ENCODE peak calls at places on chromosome 14, in seven cellular contexts. T is LNCaP clone FGC, D is astrocyte of the cerebellum, N is GM12865, W is A549, K is foreskin fibroblast, X is AG09309. O is an unnamed sample.
A peak's percentile ranks its signal among the peaks of the same experiment; 100 is the strongest.

GRCh38 chr14:71117839-71118743 is 210.8 kb downstream of the PCNX1 start:
- DNase-seq in T (no peak), D (no peak), N (peak; percentile 39), W (peak; percentile 11), K (no peak), X (no peak), O (peak; percentile 95)

GRCh38 chr14:64762044-64763034 is 58.1 kb downstream of the PLEKHG3 start:
- DNase-seq in T (peak; percentile 72), D (peak; percentile 75), N (no peak), W (peak; percentile 91), K (peak; percentile 86), X (peak; percentile 46), O (peak; percentile 88)

GRCh38 chr14:99503848-99504453 is 22.7 kb downstream of the CCNK start:
- DNase-seq in T (no peak), D (no peak), N (no peak), W (no peak), K (no peak), X (no peak), O (no peak)

GRCh38 chr14:102390064-102390463 is 27.3 kb downstream of the TECPR2 start:
- DNase-seq in T (no peak), D (peak; percentile 27), N (no peak), W (no peak), K (no peak), X (no peak), O (no peak)

GRCh38 chr14:76911473-76911872 is 85.3 kb downstream of the LRRC74A start:
- DNase-seq in T (no peak), D (no peak), N (no peak), W (no peak), K (no peak), X (no peak), O (no peak)

GRCh38 chr14:77372304-77372841 is 4.5 kb downstream of the TMED8 start:
- DNase-seq in T (no peak), D (peak; percentile 38), N (peak; percentile 79), W (no peak), K (peak; percentile 10), X (peak; percentile 2), O (peak; percentile 4)

GRCh38 chr14:86464386-86464785 is 934.4 kb downstream of the FLRT2 start:
- DNase-seq in T (no peak), D (no peak), N (no peak), W (no peak), K (peak; percentile 13), X (no peak), O (peak; percentile 1)

GRCh38 chr14:56334458-56334857 is 216.2 kb downstream of the PELI2 start:
- DNase-seq in T (no peak), D (no peak), N (no peak), W (no peak), K (peak; percentile 58), X (no peak), O (no peak)

GRCh38 chr14:70086685-70087379 is 101.9 kb downstream of the SLC8A3 start:
- DNase-seq in T (peak; percentile 54), D (peak; percentile 36), N (peak; percentile 49), W (peak; percentile 65), K (peak; percentile 62), X (no peak), O (peak; percentile 68)

GRCh38 chr14:55599250-55599879 is 19.4 kb downstream of the KTN1 start:
- DNase-seq in T (peak; percentile 94), D (no peak), N (no peak), W (peak; percentile 90), K (no peak), X (no peak), O (peak; percentile 79)

GRCh38 chr14:99716850-99717681 is 33.0 kb downstream of the CYP46A1 start:
- DNase-seq in T (no peak), D (no peak), N (no peak), W (no peak), K (no peak), X (no peak), O (no peak)

GRCh38 chr14:73663548-73664212 is 18.9 kb downstream of the DNAL1 start:
- DNase-seq in T (no peak), D (no peak), N (peak; percentile 21), W (no peak), K (no peak), X (no peak), O (no peak)

GRCh38 chr14:98725196-98725595 is 546.8 kb downstream of the BCL11B start:
- DNase-seq in T (no peak), D (no peak), N (peak; percentile 31), W (no peak), K (no peak), X (no peak), O (no peak)

GRCh38 chr14:104746951-104747481 is 5.9 kb upstream of the SIVA1 start:
- DNase-seq in T (peak; percentile 75), D (no peak), N (no peak), W (no peak), K (peak; percentile 88), X (no peak), O (peak; percentile 94)

GRCh38 chr14:34715108-34715863 is 893 bp upstream of the CFL2 start:
- DNase-seq in T (no peak), D (no peak), N (no peak), W (no peak), K (no peak), X (no peak), O (no peak)
- H3K4me3 ChIP-seq in T (peak overlapping the region; percentile 71), D (peak overlapping the region; percentile 74), N (peak overlapping the region; percentile 85), W (peak overlapping the region; percentile 74), K (peak overlapping the region; percentile 80), X (peak overlapping the region; percentile 76), O (peak overlapping the region; percentile 70)

DNA sequence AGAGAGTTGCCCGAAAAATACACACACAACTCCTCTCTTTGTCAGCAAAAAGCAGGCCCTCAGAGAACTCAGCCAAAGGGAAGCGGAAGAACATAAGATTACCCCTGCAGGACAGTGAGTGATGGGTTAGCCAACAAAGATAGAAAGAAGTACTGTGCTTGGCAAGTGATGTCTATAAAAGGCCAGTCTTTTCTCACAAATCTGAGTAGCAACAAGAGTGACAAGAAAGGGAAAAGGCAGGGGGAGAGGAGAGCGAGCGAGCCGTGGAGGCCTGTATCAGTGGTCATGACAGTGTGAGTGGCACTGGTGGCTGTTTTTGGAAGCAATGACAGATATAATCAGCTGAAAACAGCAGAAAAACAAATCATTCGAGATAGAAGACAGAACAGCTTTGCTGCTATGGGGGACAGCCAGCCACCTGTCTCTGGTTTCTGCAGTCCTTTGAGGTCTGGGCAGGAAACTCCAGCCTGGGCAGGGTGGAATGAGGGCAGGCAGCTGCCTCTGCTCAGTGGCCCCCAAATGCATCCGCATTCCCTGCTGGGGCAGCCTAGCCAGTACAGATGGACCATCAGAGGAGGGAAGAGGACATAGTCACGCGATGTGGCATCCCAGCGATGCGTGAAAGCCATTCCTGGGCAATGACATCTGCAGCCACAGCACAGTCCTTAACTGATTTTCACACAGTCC is 74.7 kb downstream of the TRIM9 start:
- DNase-seq in T (no peak), D (no peak), N (peak; percentile 17), W (no peak), K (peak; percentile 39), X (no peak), O (no peak)
- H3K4me3 ChIP-seq in T (no peak overlapping the region), D (no peak overlapping the region), N (no peak overlapping the region), W (no peak overlapping the region), K (no peak overlapping the region), X (no peak overlapping the region), O (no peak overlapping the region)

GRCh38 chr14:103625361-103626095 is 3.5 kb upstream of the KLC1 start:
- DNase-seq in T (no peak), D (no peak), N (peak; percentile 60), W (no peak), K (no peak), X (no peak), O (no peak)

GRCh38 chr14:103623308-103623707 is 5.7 kb upstream of the KLC1 start:
- DNase-seq in T (no peak), D (no peak), N (no peak), W (no peak), K (no peak), X (no peak), O (no peak)

GRCh38 chr14:103621860-103622259 is 7.2 kb upstream of the KLC1 start:
- DNase-seq in T (no peak), D (no peak), N (peak; percentile 40), W (no peak), K (no peak), X (no peak), O (no peak)

GRCh38 chr14:103624860-103625259 is 4.2 kb upstream of the KLC1 start:
- DNase-seq in T (no peak), D (no peak), N (peak; percentile 27), W (peak; percentile 81), K (peak; percentile 93), X (no peak), O (peak; percentile 88)

DNA sequence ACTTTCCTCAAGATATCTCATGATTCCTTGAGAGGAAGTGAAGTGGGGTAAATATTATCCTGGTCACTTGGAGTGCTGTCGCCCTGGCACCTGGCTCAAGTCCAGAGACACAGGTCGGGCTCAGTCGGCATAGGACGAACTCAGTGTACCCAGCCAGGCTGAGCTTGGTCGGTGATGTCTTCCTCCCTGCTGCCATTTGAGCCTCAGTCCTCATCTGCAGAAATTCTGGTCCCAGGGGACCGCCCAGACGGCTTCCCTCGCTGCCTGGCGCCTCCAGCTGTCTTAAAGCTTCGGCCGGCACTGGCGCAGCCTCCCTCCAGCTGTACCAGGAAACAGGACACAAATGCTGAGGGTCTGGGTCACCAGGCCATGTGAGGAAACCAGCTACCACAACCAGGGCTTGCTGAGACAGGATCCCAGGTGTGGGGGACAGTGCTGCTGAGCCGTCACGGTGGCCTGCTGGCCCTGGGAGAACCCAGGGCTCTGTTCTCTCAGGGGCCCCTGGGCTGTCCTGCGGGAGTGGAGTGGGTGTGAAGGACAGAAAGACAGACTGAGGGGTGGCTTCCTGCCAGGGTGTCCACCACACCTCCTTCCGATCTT is 5.0 kb upstream of the KLC1 start:
- DNase-seq in T (no peak), D (no peak), N (peak; percentile 64), W (no peak), K (no peak), X (no peak), O (no peak)
- H3K4me3 ChIP-seq in T (no peak overlapping the region), D (no peak overlapping the region), N (no peak overlapping the region), W (no peak overlapping the region), K (no peak overlapping the region), X (no peak overlapping the region), O (no peak overlapping the region)

GRCh38 chr14:22518073-22518472 is 71.0 kb downstream of the DAD1 start:
- DNase-seq in T (no peak), D (peak; percentile 65), N (no peak), W (no peak), K (no peak), X (no peak), O (no peak)

GRCh38 chr14:22521449-22522239 is 67.4 kb downstream of the DAD1 start:
- DNase-seq in T (no peak), D (no peak), N (no peak), W (no peak), K (no peak), X (no peak), O (no peak)

GRCh38 chr14:22517117-22517720 is 71.8 kb downstream of the DAD1 start:
- DNase-seq in T (no peak), D (no peak), N (no peak), W (no peak), K (no peak), X (no peak), O (no peak)

GRCh38 chr14:22520786-22521185 is 68.2 kb downstream of the DAD1 start:
- DNase-seq in T (no peak), D (no peak), N (no peak), W (no peak), K (no peak), X (no peak), O (no peak)

GRCh38 chr14:22520235-22520634 is 68.8 kb downstream of the DAD1 start:
- DNase-seq in T (no peak), D (no peak), N (no peak), W (no peak), K (peak; percentile 42), X (peak; percentile 32), O (peak; percentile 52)
- H3K4me3 ChIP-seq in T (no peak overlapping the region), D (peak overlapping the region; percentile 2), N (peak overlapping the region; percentile 7), W (no peak overlapping the region), K (no peak overlapping the region), X (no peak overlapping the region), O (no peak overlapping the region)

GRCh38 chr14:68628605-68629310 is 164.1 kb downstream of the ZFP36L1 start:
- DNase-seq in T (no peak), D (no peak), N (peak; percentile 18), W (no peak), K (no peak), X (no peak), O (peak; percentile 45)
- H3K4me3 ChIP-seq in T (no peak overlapping the region), D (no peak overlapping the region), N (peak overlapping the region; percentile 5), W (no peak overlapping the region), K (no peak overlapping the region), X (no peak overlapping the region), O (peak overlapping the region; percentile 23)

O was measured in epithelial cell of esophagus.